ENCODE peak calls at places on chromosomes 16 and 17, in four cellular contexts. A is K562, H is HCT116, G is GM23248. W is an unnamed sample. For H3K9me3 and H3K27me3, the result is how much of the 10 kb centered on the place peaks cover.

GRCh38 chr16:85461814-85462404 is 151.2 kb upstream of the GSE1 start:
- DNase-seq in A (peak), G (peak), H (no peak), W (peak)

GRCh38 chr16:56617212-56618085 is 8.1 kb upstream of the MT1E start:
- DNase-seq in G (peak), H (no peak), A (no peak), W (no peak)

GRCh38 chr16:83891742-83892141 is 7.2 kb upstream of the MLYCD start:
- DNase-seq in A (no peak), G (peak), H (no peak), W (no peak)

GRCh38 chr17:36153887-36154576 is 22.4 kb downstream of the TBC1D3B start:
- DNase-seq in H (no peak), G (peak), A (no peak), W (no peak)

GRCh38 chr17:35433075-35433894 is 985 bp upstream of the SLFN12 start:
- DNase-seq in H (peak), A (peak), G (peak), W (peak)

GRCh38 chr16:87705780-87706277 is 60.0 kb downstream of the KLHDC4 start:
- DNase-seq in H (no peak), G (no peak), A (no peak), W (no peak)

GRCh38 chr17:9146064-9146463 is 124.8 kb downstream of the NTN1 start:
- DNase-seq in A (no peak), G (no peak), H (no peak), W (no peak)

GRCh38 chr16:56344518-56345405 is 80.6 kb downstream of the AMFR start:
- DNase-seq in H (no peak), A (peak), G (no peak), W (no peak)

GRCh38 chr16:2815299-2815771 is 1.7 kb upstream of the PRSS21 start:
- DNase-seq in A (no peak), H (no peak), G (no peak), W (no peak)

GRCh38 chr17:8016632-8017424 is 14.4 kb downstream of the GUCY2D start:
- DNase-seq in G (peak), H (no peak), A (peak), W (peak)

GRCh38 chr17:64448665-64449512 is at the start of gene MILR1:
- DNase-seq in A (peak), G (peak), H (peak), W (no peak)

GRCh38 chr16:52680993-52681392 is 134.1 kb upstream of the TOX3 start:
- DNase-seq in G (no peak), A (no peak), H (no peak), W (no peak)

GRCh38 chr16:83723244-83723643 is 84.5 kb upstream of the HSBP1 start:
- DNase-seq in A (no peak), G (peak), H (no peak), W (no peak)

GRCh38 chr16:69223882-69224281 is 36.9 kb downstream of the SNTB2 start:
- DNase-seq in G (peak), H (no peak), A (no peak), W (no peak)

GRCh38 chr16:15879255-15879804 is 9.1 kb downstream of the CEP20 start:
- DNase-seq in H (no peak), G (peak), A (peak), W (no peak)

GRCh38 chr17:9120471-9120870 is 99.2 kb downstream of the NTN1 start:
- DNase-seq in G (no peak), H (peak), A (peak), W (no peak)

GRCh38 chr16:75053791-75054555 is 55.1 kb downstream of the ZNRF1 start:
- DNase-seq in G (no peak), H (peak), A (peak), W (no peak)

GRCh38 chr16:11319529-11320146 is 25.6 kb upstream of the RMI2 start:
- DNase-seq in A (no peak), H (no peak), G (peak), W (no peak)

GRCh38 chr17:62704381-62704971 is 77.0 kb downstream of the MRC2 start:
- DNase-seq in A (peak), H (no peak), G (peak), W (no peak)

GRCh38 chr16:85238233-85238647 is 126.0 kb upstream of the CIBAR2 start:
- DNase-seq in G (peak), H (no peak), A (no peak), W (no peak)

GRCh38 chr17:78237403-78238012 is 6.1 kb downstream of the TMEM235 start:
- DNase-seq in H (no peak), G (no peak), A (no peak), W (no peak)

GRCh38 chr16:85574672-85575475 is 38.2 kb upstream of the GSE1 start:
- DNase-seq in G (no peak), A (no peak), H (no peak), W (no peak)

GRCh38 chr17:76549215-76549518 is 9.3 kb downstream of the PRCD start:
- DNase-seq in H (no peak), A (no peak), G (no peak), W (no peak)

GRCh38 chr17:11170901-11171300 is 70.1 kb upstream of the SHISA6 start:
- DNase-seq in H (no peak), G (no peak), A (no peak), W (no peak)

GRCh38 chr17:38351412-38352222 is at the start of gene SOCS7:
- DNase-seq in A (peak), G (peak), H (peak), W (peak)

GRCh38 chr17:49621946-49622529 is 46.4 kb downstream of the NXPH3 start:
- DNase-seq in H (no peak), G (no peak), A (no peak), W (no peak)

GRCh38 chr17:36072431-36073121 is 8.5 kb downstream of the CCL18 start:
- DNase-seq in G (peak), H (peak), A (peak), W (peak)

GRCh38 chr17:69874220-69874670 is 200.8 kb upstream of the KCNJ16 start:
- DNase-seq in A (no peak), H (no peak), G (peak), W (no peak)

GRCh38 chr17:73696251-73696650 is 52.0 kb upstream of the SDK2 start:
- DNase-seq in H (no peak), A (no peak), G (no peak), W (no peak)
- H3K9me3 ChIP-seq in H (under half), A (under half), G (under half), W (under half)

GRCh38 chr17:39617446-39618251 is 9.1 kb upstream of the PPP1R1B start:
- DNase-seq in H (no peak), A (peak), G (peak), W (no peak)
- H3K27me3 ChIP-seq in H (under half), A (under half), G (under half), W (half or more)

DNA sequence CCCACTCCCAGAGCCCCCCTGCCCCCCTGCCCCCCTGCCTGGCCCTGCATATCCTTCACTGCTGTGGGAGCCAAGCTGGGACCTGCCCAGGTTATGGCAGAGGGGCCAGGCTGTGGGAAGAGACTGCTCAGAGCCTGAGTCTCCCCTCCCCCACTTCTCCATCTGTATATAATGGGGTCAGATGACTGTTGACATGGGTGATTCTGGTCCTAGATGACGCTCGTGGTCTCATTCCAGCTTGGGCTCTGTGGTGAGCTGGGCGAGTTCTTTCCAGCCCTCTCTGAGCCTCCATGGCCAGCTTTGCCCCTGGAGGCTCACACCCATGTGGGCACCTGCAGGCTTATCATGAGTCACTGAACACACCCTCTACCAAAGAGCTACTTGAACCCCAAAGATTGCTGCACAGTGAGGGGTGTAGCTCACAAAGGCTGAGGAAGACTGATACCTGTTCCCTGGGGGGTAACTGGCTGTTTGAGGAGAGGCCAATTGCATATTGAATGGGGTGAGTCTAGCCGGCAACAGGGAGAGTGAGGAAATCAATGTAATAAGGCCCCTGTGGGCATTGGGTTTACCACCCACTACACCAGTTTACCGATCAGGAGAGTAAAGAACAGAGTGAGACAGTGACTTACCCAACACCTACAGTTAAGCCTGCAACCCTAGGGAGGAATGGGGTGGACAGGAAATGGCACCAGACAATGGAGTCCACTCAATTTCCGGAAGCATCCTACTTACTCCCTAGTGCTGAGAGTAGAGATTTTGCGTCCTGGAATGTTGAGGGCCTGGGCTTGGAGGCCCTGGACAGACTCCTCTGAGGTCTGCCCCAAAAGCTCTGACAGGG is 4.2 kb upstream of the SREBF1 start:
- DNase-seq in G (peak), A (no peak), H (no peak), W (no peak)
- H3K9ac ChIP-seq in G (peak), A (peak), H (peak), W (peak)

GRCh38 chr16:35450648-35451047 is 1991.2 kb downstream of the TP53TG3F start:
- DNase-seq in A (no peak), H (no peak), G (no peak), W (no peak)
- H3K9me3 ChIP-seq in A (under half), H (under half), G (under half), W (half or more)

DNA sequence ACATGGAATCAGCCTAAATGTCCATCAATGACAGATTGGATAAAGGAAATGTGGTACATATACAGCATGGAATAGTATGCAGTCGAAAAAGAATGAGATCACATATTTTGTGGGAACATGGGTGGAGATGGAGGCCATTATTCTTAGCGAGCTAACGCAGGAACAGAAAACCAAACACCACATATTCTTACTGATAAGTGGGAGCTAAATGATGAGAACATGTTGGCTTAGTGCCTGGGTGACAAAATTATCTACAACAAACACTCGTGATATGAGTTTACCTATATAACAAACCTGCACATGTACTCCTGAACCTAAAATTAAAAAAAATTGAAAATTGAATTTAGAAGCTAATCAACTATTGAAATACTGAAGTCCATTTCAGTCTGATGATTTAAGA is 6.1 kb downstream of the ANKS4B start:
- DNase-seq in H (no peak), A (no peak), G (no peak), W (no peak)
- H3K27me3 ChIP-seq in H (under half), A (under half), G (under half), W (under half)